ENCODE peak calls at places on chromosome X, in seven cellular contexts. W is CMK, R is GM13977, T is left lung, Q is anterior cingulate cortex, G is brain microvascular endothelial cell, I is nucleus accumbens. S is an unnamed sample.

GRCh38 chrX:132488092-132488749 is 617 bp downstream of the MBNL3 start:
- DNase-seq in R (peak), I (no peak), W (no peak), G (no peak), Q (no peak), T (peak), S (no peak)

GRCh38 chrX:70592091-70592490 is 147.5 kb downstream of the DLG3 start:
- DNase-seq in Q (no peak), G (peak), W (no peak), T (no peak), I (no peak), R (no peak), S (no peak)

GRCh38 chrX:143635915-143636314 is at the start of gene SLITRK4:
- DNase-seq in T (no peak), G (no peak), W (no peak), Q (peak), I (peak), R (no peak), S (peak)

GRCh38 chrX:18574591-18574990 is 97.3 kb downstream of the RS1 start:
- DNase-seq in R (no peak), I (no peak), T (no peak), W (no peak), Q (no peak), G (peak), S (peak)

GRCh38 chrX:24796204-24796603 is 102.5 kb downstream of the POLA1 start:
- DNase-seq in R (no peak), W (no peak), I (no peak), Q (no peak), G (no peak), T (no peak), S (no peak)

GRCh38 chrX:18894156-18894555 is 89.8 kb downstream of the PHKA2 start:
- DNase-seq in I (no peak), T (no peak), Q (no peak), G (no peak), R (no peak), W (no peak), S (no peak)

GRCh38 chrX:8037593-8038348 is 110.6 kb upstream of the PNPLA4 start:
- DNase-seq in W (no peak), I (no peak), T (no peak), G (no peak), Q (no peak), R (no peak), S (no peak)

GRCh38 chrX:53440631-53441517 is 6.7 kb upstream of the HSD17B10 start:
- DNase-seq in I (peak), Q (peak), T (peak), G (peak), R (peak), W (no peak), S (no peak)

GRCh38 chrX:40105791-40106676 is 8.3 kb upstream of the BCOR start:
- DNase-seq in R (peak), W (no peak), G (no peak), T (peak), I (no peak), Q (peak), S (no peak)

GRCh38 chrX:39912126-39912525 is 185.6 kb downstream of the BCOR start:
- DNase-seq in R (no peak), I (no peak), Q (no peak), G (no peak), T (no peak), W (no peak), S (no peak)